ENCODE peak calls at places on chromosome 4, in nine cellular contexts. J is CD4-positive, alpha-beta T cell; K is PC-9; U is CD8-positive, alpha-beta memory T cell; Y is SK-N-SH; I is RWPE2; D is H9; W is naive thymus-derived CD4-positive, alpha-beta T cell; T is effector memory CD4-positive, alpha-beta T cell. O is an unnamed sample.

GRCh38 chr4:130478406-130478805 is 1382.5 kb downstream of the C4orf33 start:
- DNase-seq in T (no peak), J (no peak), W (no peak), U (no peak), I (no peak), K (no peak), D (no peak), Y (no peak), O (no peak)

GRCh38 chr4:39490322-39490721 is 31.5 kb downstream of the LIAS start:
- DNase-seq in Y (no peak), W (no peak), J (no peak), U (no peak), K (no peak), D (no peak), T (no peak), I (no peak), O (no peak)

GRCh38 chr4:76589872-76590846 is 155.1 kb downstream of the SHROOM3 start:
- DNase-seq in Y (peak; percentile 34), J (no peak), K (peak; percentile 82), I (no peak), W (no peak), U (no peak), D (peak; percentile 94), T (no peak), O (peak; percentile 92)

GRCh38 chr4:182192511-182193181 is 50.6 kb upstream of the TENM3 start:
- DNase-seq in U (no peak), Y (no peak), W (no peak), K (no peak), J (no peak), T (no peak), I (no peak), D (no peak), O (no peak)

GRCh38 chr4:100290585-100290984 is 100.3 kb upstream of the DDIT4L start:
- DNase-seq in U (no peak), K (no peak), I (no peak), Y (no peak), D (no peak), J (no peak), W (no peak), T (no peak), O (no peak)

GRCh38 chr4:100497729-100498250 is 20.0 kb downstream of the EMCN start:
- DNase-seq in J (no peak), I (no peak), T (no peak), W (no peak), K (no peak), U (no peak), Y (no peak), D (no peak), O (no peak)

GRCh38 chr4:26985836-26986235 is 125.2 kb downstream of the STIM2 start:
- DNase-seq in Y (no peak), K (no peak), J (no peak), U (peak; percentile 6), W (peak; percentile 54), T (no peak), D (no peak), I (no peak), O (no peak)

GRCh38 chr4:187021436-187022205 is 298.0 kb upstream of the FAT1 start:
- DNase-seq in W (no peak), Y (no peak), J (no peak), I (no peak), K (no peak), D (no peak), T (no peak), U (no peak), O (no peak)

GRCh38 chr4:124946696-124947095 is 234.2 kb upstream of the ANKRD50 start:
- DNase-seq in K (no peak), I (no peak), Y (no peak), D (no peak), J (no peak), T (no peak), W (no peak), U (no peak), O (peak; percentile 4)

GRCh38 chr4:17794730-17795129 is 13.3 kb upstream of the FAM184B start:
- DNase-seq in Y (no peak), U (no peak), W (no peak), K (no peak), D (no peak), I (no peak), T (no peak), J (no peak), O (no peak)

GRCh38 chr4:56653461-56654237 is 27.4 kb downstream of the HOPX start:
- DNase-seq in J (no peak), D (no peak), U (peak; percentile 2), I (no peak), W (no peak), T (no peak), Y (no peak), K (no peak), O (no peak)

GRCh38 chr4:137535718-137536117 is 3.4 kb upstream of the PCDH18 start:
- DNase-seq in J (no peak), T (no peak), W (no peak), K (no peak), U (no peak), I (no peak), D (no peak), Y (no peak), O (no peak)

GRCh38 chr4:7427326-7428260 is 7.1 kb downstream of the PSAPL1 start:
- DNase-seq in K (no peak), T (no peak), Y (peak; percentile 17), D (peak; percentile 24), W (no peak), I (peak; percentile 51), J (peak; percentile 19), U (no peak), O (no peak)

GRCh38 chr4:7929530-7929951 is 10.1 kb downstream of the AFAP1 start:
- DNase-seq in U (no peak), Y (peak; percentile 35), D (peak; percentile 69), T (no peak), I (peak; percentile 75), K (peak; percentile 82), W (no peak), J (no peak), O (peak; percentile 88)

GRCh38 chr4:90990298-90990697 is 863.1 kb downstream of the CCSER1 start:
- DNase-seq in W (no peak), U (no peak), K (no peak), I (no peak), J (no peak), Y (no peak), D (no peak), T (no peak), O (no peak)

GRCh38 chr4:29047341-29048041 is 1672.7 kb upstream of the PCDH7 start:
- DNase-seq in J (no peak), Y (no peak), K (no peak), T (no peak), U (no peak), D (no peak), I (no peak), W (no peak), O (no peak)

DNA sequence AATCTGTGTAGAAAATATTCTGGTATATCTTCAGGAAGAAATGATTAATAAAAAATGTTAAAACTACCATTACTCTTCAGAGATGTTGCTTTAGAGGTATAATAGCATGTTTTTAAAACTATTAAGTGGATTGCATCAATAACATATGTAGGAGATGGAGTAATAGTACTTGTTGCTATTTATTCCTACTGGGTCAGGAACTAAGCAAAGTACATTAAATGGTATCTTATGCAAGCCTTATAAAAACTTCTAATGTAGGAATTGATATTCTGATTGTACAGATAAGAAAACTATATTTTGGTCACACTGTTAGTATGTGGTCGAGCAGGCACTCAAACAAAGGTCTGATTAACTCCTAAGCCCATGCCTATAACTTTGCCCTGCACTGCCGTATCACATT is 31.4 kb upstream of the PDLIM5 start:
- DNase-seq in W (no peak), I (no peak), D (no peak), U (no peak), K (no peak), Y (no peak), J (no peak), T (no peak), O (no peak)
- H3K9me3 ChIP-seq in W (peaks cover 3% of the 10 kb centered on the region), I (peaks cover 2% of the 10 kb centered on the region), D (no peaks in the 10 kb centered on the region), U (no peaks in the 10 kb centered on the region), K (no peaks in the 10 kb centered on the region), Y (peaks cover 6% of the 10 kb centered on the region), J (peaks cover under 1% of the 10 kb centered on the region), T (no peaks in the 10 kb centered on the region), O (no peaks in the 10 kb centered on the region)

DNA sequence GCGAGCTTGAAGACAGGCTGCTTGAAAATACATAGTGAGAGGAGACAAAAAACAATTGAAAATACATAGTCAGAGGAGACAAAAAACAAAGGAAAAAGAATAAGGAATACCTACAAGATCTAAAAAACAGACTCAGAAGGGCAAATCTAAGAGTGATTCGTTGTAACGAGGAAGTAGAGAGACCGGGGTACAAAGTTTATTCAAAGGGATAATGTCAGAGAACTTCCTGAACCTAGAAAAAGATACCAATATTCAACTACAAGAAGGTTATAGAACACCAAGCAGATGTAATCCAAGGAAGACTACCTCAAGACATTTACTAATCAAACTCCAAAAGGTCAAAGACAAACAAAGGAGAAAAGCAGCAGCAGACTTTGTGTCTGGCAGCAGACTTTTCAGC is 165.6 kb downstream of the NEK1 start:
- DNase-seq in U (no peak), Y (no peak), D (no peak), K (no peak), T (no peak), J (no peak), I (no peak), W (no peak), O (no peak)
- H3K9me3 ChIP-seq in U (peaks cover 12% of the 10 kb centered on the region), Y (peaks cover 11% of the 10 kb centered on the region), D (no peaks in the 10 kb centered on the region), K (peaks cover 4% of the 10 kb centered on the region), T (peaks cover 9% of the 10 kb centered on the region), J (peaks cover 33% of the 10 kb centered on the region), I (peaks cover 7% of the 10 kb centered on the region), W (peaks cover 11% of the 10 kb centered on the region), O (no peaks in the 10 kb centered on the region)

GRCh38 chr4:2370597-2371320 is 47.7 kb downstream of the ZFYVE28 start:
- DNase-seq in Y (no peak), T (no peak), J (no peak), K (no peak), W (no peak), D (no peak), U (no peak), I (no peak), O (no peak)
- H3K9me3 ChIP-seq in Y (no peaks in the 10 kb centered on the region), T (no peaks in the 10 kb centered on the region), J (peaks cover 8% of the 10 kb centered on the region), K (no peaks in the 10 kb centered on the region), W (peaks cover 4% of the 10 kb centered on the region), D (no peaks in the 10 kb centered on the region), U (no peaks in the 10 kb centered on the region), I (no peaks in the 10 kb centered on the region), O (no peaks in the 10 kb centered on the region)

GRCh38 chr4:71860643-71861042 is 76.8 kb upstream of the GC start:
- DNase-seq in Y (no peak), I (no peak), W (no peak), J (no peak), D (no peak), K (no peak), U (no peak), T (no peak), O (no peak)
- H3K9me3 ChIP-seq in Y (no peaks in the 10 kb centered on the region), I (peaks cover 7% of the 10 kb centered on the region), W (peaks cover 8% of the 10 kb centered on the region), J (peaks cover 23% of the 10 kb centered on the region), D (peaks cover 36% of the 10 kb centered on the region), K (no peaks in the 10 kb centered on the region), U (no peaks in the 10 kb centered on the region), T (no peaks in the 10 kb centered on the region), O (no peaks in the 10 kb centered on the region)

DNA sequence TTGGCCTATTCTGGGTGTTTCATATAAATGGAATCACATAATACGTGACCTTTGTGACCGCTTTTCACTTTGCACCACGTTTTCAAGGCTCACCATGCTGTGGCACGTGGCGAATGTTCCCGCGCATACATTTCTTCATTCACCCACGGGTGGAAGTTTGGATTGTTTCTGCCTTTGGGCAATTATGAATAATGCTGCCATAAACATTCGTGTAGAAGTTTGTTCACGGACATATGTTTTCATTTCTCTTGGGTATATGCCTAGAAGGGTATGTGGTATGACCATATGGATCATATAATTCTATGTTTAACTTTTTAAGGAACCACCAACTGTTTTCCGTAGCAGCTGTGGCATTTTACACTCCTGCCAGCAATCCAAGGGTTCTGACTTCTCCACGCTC is 60.9 kb upstream of the MXD4 start:
- DNase-seq in J (no peak), U (no peak), K (no peak), W (no peak), T (no peak), D (no peak), I (no peak), Y (no peak), O (no peak)
- H3K9me3 ChIP-seq in J (peaks cover 11% of the 10 kb centered on the region), U (no peaks in the 10 kb centered on the region), K (peaks cover 4% of the 10 kb centered on the region), W (peaks cover 2% of the 10 kb centered on the region), T (no peaks in the 10 kb centered on the region), D (no peaks in the 10 kb centered on the region), I (peaks cover 4% of the 10 kb centered on the region), Y (peaks cover 11% of the 10 kb centered on the region), O (no peaks in the 10 kb centered on the region)

O was measured in thyroid gland.